ENCODE peak calls at places on chromosomes 13 and 19, in eight cellular contexts. N is fibroblast of villous mesenchyme; I is activated T-helper 2 cell treated with anti-CD3 and anti-CD28 coated beads, Interferon-gamma antibody, Interleukin-2, Interleukin-4, amounts not matched to agents 10 μg/mL and 5 μg/mL and 100 μg/mL, durations not matched to agents 14 hours and 24 hours and 36 hours; O is left cardiac atrium; E is amygdala; Q is spleen; S is ureter; F is right cardiac atrium. U is an unnamed sample.

GRCh38 chr19:58182577-58182988 is 278 bp upstream of the ZNF274 start:
- DNase-seq in N (no peak), I (no peak), O (no peak), E (no peak), Q (no peak), S (no peak), F (no peak), U (no peak)

GRCh38 chr19:46886546-46887239 is 25.9 kb downstream of the ARHGAP35 start:
- DNase-seq in N (no peak), I (no peak), O (no peak), E (no peak), Q (no peak), S (no peak), F (no peak), U (no peak)

GRCh38 chr19:57171551-57172081 is 4.3 kb upstream of the DUXA start:
- DNase-seq in N (peak; percentile 26), I (no peak), O (peak; percentile 76), E (peak; percentile 7), Q (peak; percentile 77), S (peak; percentile 57), F (peak; percentile 69), U (peak; percentile 62)

GRCh38 chr19:9850235-9850959 is 15.3 kb downstream of the PIN1 start:
- DNase-seq in N (no peak), I (no peak), O (no peak), E (no peak), Q (no peak), S (no peak), F (no peak), U (no peak)

GRCh38 chr19:719636-720377 is 11.1 kb downstream of the PALM start:
- DNase-seq in N (no peak), I (no peak), O (no peak), E (peak; percentile 50), Q (no peak), S (no peak), F (no peak), U (peak; percentile 60)

GRCh38 chr13:43959291-43959690 is 79.6 kb downstream of the LACC1 start:
- DNase-seq in N (no peak), I (no peak), O (no peak), E (no peak), Q (no peak), S (no peak), F (no peak), U (no peak)

GRCh38 chr13:49512578-49512977 is 16.8 kb downstream of the PHF11 start:
- DNase-seq in N (no peak), I (no peak), O (no peak), E (no peak), Q (no peak), S (no peak), F (no peak), U (no peak)

GRCh38 chr13:110396913-110397379 is 89.9 kb downstream of the COL4A2 start:
- DNase-seq in N (peak; percentile 100), I (no peak), O (peak; percentile 93), E (no peak), Q (no peak), S (peak; percentile 89), F (peak; percentile 93), U (peak; percentile 89)

GRCh38 chr13:36076211-36076610 is 55.0 kb downstream of the DCLK1 start:
- DNase-seq in N (no peak), I (no peak), O (no peak), E (no peak), Q (no peak), S (no peak), F (no peak), U (no peak)

GRCh38 chr19:45091031-45091918 is 1.7 kb upstream of the PPP1R37 start:
- DNase-seq in N (peak; percentile 99), I (peak; percentile 96), O (peak; percentile 98), E (peak; percentile 98), Q (peak; percentile 99), S (peak; percentile 99), F (peak; percentile 98), U (peak; percentile 99)

GRCh38 chr13:42893346-42893745 is 98.7 kb downstream of the EPSTI1 start:
- DNase-seq in N (peak; percentile 42), I (no peak), O (no peak), E (no peak), Q (no peak), S (no peak), F (no peak), U (no peak)

GRCh38 chr13:113849546-113849945 is 14.3 kb downstream of the GAS6 start:
- DNase-seq in N (no peak), I (no peak), O (no peak), E (no peak), Q (no peak), S (no peak), F (no peak), U (no peak)

GRCh38 chr13:21237081-21237480 is 60.6 kb downstream of the MRPL57 start:
- DNase-seq in N (no peak), I (no peak), O (no peak), E (no peak), Q (no peak), S (no peak), F (no peak), U (no peak)

GRCh38 chr19:9914315-9915207 is 21.8 kb downstream of the OLFM2 start:
- DNase-seq in N (peak; percentile 85), I (peak; percentile 76), O (peak; percentile 79), E (peak; percentile 28), Q (peak; percentile 86), S (peak; percentile 71), F (peak; percentile 78), U (peak; percentile 79)

GRCh38 chr19:48501961-48502719 is 9.5 kb downstream of the LMTK3 start:
- DNase-seq in N (peak; percentile 34), I (peak; percentile 62), O (peak; percentile 69), E (peak; percentile 18), Q (peak; percentile 88), S (peak; percentile 95), F (peak; percentile 46), U (peak; percentile 44)

U was measured in testis.